ENCODE peak calls at places on chromosomes 11 and 22, in four cellular contexts. One of them, this sample, is unnamed.

GRCh38 chr11:73308003-73308962 is at the start of gene ARHGEF17:
- DNase-seq in GM12878: no peak
- DNase-seq in K562: no peak
- DNase-seq in HepG2: peak; percentile 78
- DNase-seq in this sample: peak; percentile 83

GRCh38 chr22:36692280-36692679 is 11.3 kb downstream of the CACNG2 start:
- DNase-seq in GM12878: no peak
- DNase-seq in K562: no peak
- DNase-seq in HepG2: no peak
- DNase-seq in this sample: no peak

GRCh38 chr22:46753761-46754109 is 8.7 kb upstream of the TBC1D22A start:
- DNase-seq in GM12878: no peak
- DNase-seq in K562: no peak
- DNase-seq in HepG2: no peak
- DNase-seq in this sample: no peak

GRCh38 chr11:130499828-130500227 is 51.4 kb downstream of the ADAMTS15 start:
- DNase-seq in GM12878: no peak
- DNase-seq in K562: no peak
- DNase-seq in HepG2: no peak
- DNase-seq in this sample: no peak

GRCh38 chr11:6611092-6612007 is 666 bp downstream of the TAF10 start:
- DNase-seq in GM12878: no peak
- DNase-seq in K562: peak; percentile 45
- DNase-seq in HepG2: no peak
- DNase-seq in this sample: no peak

GRCh38 chr22:23086263-23086662 is 15.9 kb downstream of the GNAZ start:
- DNase-seq in GM12878: no peak
- DNase-seq in K562: no peak
- DNase-seq in HepG2: no peak
- DNase-seq in this sample: no peak

GRCh38 chr11:26730711-26731460 is 9.0 kb upstream of the SLC5A12 start:
- DNase-seq in GM12878: no peak
- DNase-seq in K562: no peak
- DNase-seq in HepG2: no peak
- DNase-seq in this sample: no peak

GRCh38 chr11:91136631-91137030 is 913.8 kb upstream of the CHORDC1 start:
- DNase-seq in GM12878: no peak
- DNase-seq in K562: no peak
- DNase-seq in HepG2: no peak
- DNase-seq in this sample: no peak

GRCh38 chr22:29626497-29627195 is 23.2 kb downstream of the NF2 start:
- DNase-seq in GM12878: no peak
- DNase-seq in K562: no peak
- DNase-seq in HepG2: peak; percentile 15
- DNase-seq in this sample: no peak

GRCh38 chr11:107691003-107691402 is 20.9 kb downstream of the SLN start:
- DNase-seq in GM12878: no peak
- DNase-seq in K562: no peak
- DNase-seq in HepG2: no peak
- DNase-seq in this sample: no peak

GRCh38 chr11:30016588-30017363 is at the start of gene KCNA4:
- DNase-seq in GM12878: no peak
- DNase-seq in K562: peak; percentile 28
- DNase-seq in HepG2: no peak
- DNase-seq in this sample: peak; percentile 2

GRCh38 chr11:41578421-41579047 is 119.1 kb upstream of the LRRC4C start:
- DNase-seq in GM12878: no peak
- DNase-seq in K562: no peak
- DNase-seq in HepG2: no peak
- DNase-seq in this sample: no peak

GRCh38 chr11:113595810-113596594 is 110.1 kb downstream of the TMPRSS5 start:
- DNase-seq in GM12878: no peak
- DNase-seq in K562: no peak
- DNase-seq in HepG2: no peak
- DNase-seq in this sample: no peak

GRCh38 chr11:38100836-38101235 is 1502.8 kb upstream of the RAG2 start:
- DNase-seq in GM12878: no peak
- DNase-seq in K562: no peak
- DNase-seq in HepG2: no peak
- DNase-seq in this sample: no peak

GRCh38 chr11:111515591-111515990 is 1.0 kb downstream of the HOATZ start:
- DNase-seq in GM12878: no peak
- DNase-seq in K562: no peak
- DNase-seq in HepG2: no peak
- DNase-seq in this sample: no peak
- H3K4me2 ChIP-seq in GM12878: no peak overlapping the region
- H3K4me2 ChIP-seq in K562: no peak overlapping the region
- H3K4me2 ChIP-seq in HepG2: no peak overlapping the region
- H3K4me2 ChIP-seq in this sample: no peak overlapping the region

GRCh38 chr11:71407356-71407755 is 40.8 kb downstream of the DHCR7 start:
- DNase-seq in GM12878: no peak
- DNase-seq in K562: no peak
- DNase-seq in HepG2: no peak
- DNase-seq in this sample: no peak

GRCh38 chr11:71400216-71400615 is 48.0 kb downstream of the DHCR7 start:
- DNase-seq in GM12878: no peak
- DNase-seq in K562: no peak
- DNase-seq in HepG2: no peak
- DNase-seq in this sample: no peak

GRCh38 chr11:71404209-71404608 is 44.0 kb downstream of the DHCR7 start:
- DNase-seq in GM12878: no peak
- DNase-seq in K562: no peak
- DNase-seq in HepG2: no peak
- DNase-seq in this sample: no peak

GRCh38 chr11:71406681-71407080 is 41.5 kb downstream of the DHCR7 start:
- DNase-seq in GM12878: no peak
- DNase-seq in K562: no peak
- DNase-seq in HepG2: no peak
- DNase-seq in this sample: no peak

DNA sequence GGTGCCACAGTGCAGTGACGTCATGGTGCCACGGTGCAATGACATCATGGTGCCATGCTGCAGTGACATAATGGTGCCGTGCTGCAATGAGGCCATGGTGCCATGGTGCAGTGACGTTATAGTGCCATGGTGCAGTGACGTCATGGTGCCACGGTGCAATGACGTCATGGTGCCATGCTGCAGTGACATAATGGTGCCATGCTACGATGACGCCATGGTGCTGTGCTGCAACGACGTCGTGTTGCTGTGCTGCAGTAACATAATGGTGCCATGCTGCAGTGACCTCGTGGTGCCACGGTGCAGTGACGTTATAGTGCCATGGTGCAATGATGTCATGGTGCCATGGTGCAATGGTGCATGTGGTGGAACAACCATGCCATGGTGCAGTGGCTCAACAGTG is 45.3 kb downstream of the DHCR7 start:
- DNase-seq in GM12878: no peak
- DNase-seq in K562: no peak
- DNase-seq in HepG2: no peak
- DNase-seq in this sample: no peak
- TF ChIP-seq ESRRA in GM12878: no peak
- TF ChIP-seq ESRRA in K562: no peak
- TF ChIP-seq ESRRA in HepG2: no peak
- TF ChIP-seq ESRRA in this sample: no peak

GRCh38 chr22:49084203-49084602 is 743.5 kb downstream of the BRD1 start:
- DNase-seq in GM12878: no peak
- DNase-seq in K562: peak; percentile 12
- DNase-seq in HepG2: no peak
- DNase-seq in this sample: peak; percentile 21
- TF ChIP-seq KDM1A in GM12878: no peak
- TF ChIP-seq KDM1A in K562: no peak
- TF ChIP-seq KDM1A in HepG2: no peak
- TF ChIP-seq KDM1A in this sample: no peak

GRCh38 chr22:25389541-25389919 is 170.1 kb downstream of the CRYBB2 start:
- DNase-seq in GM12878: no peak
- DNase-seq in K562: no peak
- DNase-seq in HepG2: no peak
- DNase-seq in this sample: no peak

GRCh38 chr22:25386538-25386884 is 167.1 kb downstream of the CRYBB2 start:
- DNase-seq in GM12878: no peak
- DNase-seq in K562: no peak
- DNase-seq in HepG2: no peak
- DNase-seq in this sample: no peak

GRCh38 chr22:25390297-25391240 is 171.1 kb downstream of the CRYBB2 start:
- DNase-seq in GM12878: no peak
- DNase-seq in K562: no peak
- DNase-seq in HepG2: peak; percentile 59
- DNase-seq in this sample: no peak

GRCh38 chr22:25388866-25389540 is 169.6 kb downstream of the CRYBB2 start:
- DNase-seq in GM12878: no peak
- DNase-seq in K562: no peak
- DNase-seq in HepG2: peak; percentile 26
- DNase-seq in this sample: no peak

DNA sequence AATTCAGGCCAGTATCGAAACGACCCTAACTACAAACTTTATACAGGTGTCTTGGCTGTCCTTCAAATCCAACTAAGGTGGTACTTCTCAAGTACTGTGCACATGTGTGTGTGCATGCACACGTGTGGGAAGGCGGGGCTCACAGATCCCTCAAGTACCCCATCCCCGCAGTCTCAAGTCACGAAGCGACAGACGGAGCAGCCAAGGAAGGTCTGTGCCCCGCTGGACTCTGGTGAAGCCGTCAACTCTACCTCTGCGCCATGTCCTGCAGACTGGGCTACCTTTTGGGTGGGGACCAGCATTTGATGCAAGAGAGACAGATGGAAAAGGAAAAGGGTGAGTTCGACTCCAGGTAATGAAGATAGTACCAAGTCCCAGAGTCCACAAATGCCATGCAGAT is 169.0 kb downstream of the CRYBB2 start:
- DNase-seq in GM12878: no peak
- DNase-seq in K562: no peak
- DNase-seq in HepG2: no peak
- DNase-seq in this sample: no peak
- H3K4me2 ChIP-seq in GM12878: no peak overlapping the region
- H3K4me2 ChIP-seq in K562: no peak overlapping the region
- H3K4me2 ChIP-seq in HepG2: no peak overlapping the region
- H3K4me2 ChIP-seq in this sample: no peak overlapping the region

GRCh38 chr22:28015676-28016601 is 96.9 kb upstream of the PITPNB start:
- DNase-seq in GM12878: no peak
- DNase-seq in K562: no peak
- DNase-seq in HepG2: no peak
- DNase-seq in this sample: no peak
- TF ChIP-seq ESRRA in GM12878: no peak
- TF ChIP-seq ESRRA in K562: no peak
- TF ChIP-seq ESRRA in HepG2: no peak
- TF ChIP-seq ESRRA in this sample: no peak